ENCODE peak calls at places on chromosomes 4 and X, in six cellular contexts. C, G, K, V, X and Y are unnamed samples.

GRCh38 chr4:182808673-182809416 is 108.3 kb downstream of the DCTD start:
- DNase-seq in C (no peak), G (peak; percentile 73), K (no peak), V (peak; percentile 8), X (no peak), Y (no peak)

GRCh38 chr4:123301942-123302341 is 94.7 kb upstream of the SPRY1 start:
- DNase-seq in C (no peak), G (no peak), K (no peak), V (no peak), X (no peak), Y (no peak)

GRCh38 chr4:181688886-181689285 is 554.3 kb upstream of the TENM3 start:
- DNase-seq in C (no peak), G (no peak), K (no peak), V (no peak), X (no peak), Y (no peak)

GRCh38 chrX:118751950-118752783 is 24.8 kb downstream of the IL13RA1 start:
- DNase-seq in C (no peak), G (no peak), K (no peak), V (no peak), X (no peak), Y (no peak)

GRCh38 chrX:112867570-112867969 is 26.9 kb upstream of the AMOT start:
- DNase-seq in C (no peak), G (no peak), K (no peak), V (no peak), X (no peak), Y (no peak)

GRCh38 chr4:183495182-183495581 is 9.7 kb upstream of the ING2 start:
- DNase-seq in C (no peak), G (no peak), K (no peak), V (no peak), X (no peak), Y (no peak)

GRCh38 chr4:115249808-115250207 is 136.4 kb upstream of the NDST4 start:
- DNase-seq in C (no peak), G (no peak), K (no peak), V (no peak), X (no peak), Y (no peak)

GRCh38 chrX:152635941-152636340 is 1.8 kb upstream of the GABRQ start:
- DNase-seq in C (peak; percentile 9), G (no peak), K (peak; percentile 40), V (peak; percentile 11), X (no peak), Y (no peak)

GRCh38 chr4:79147251-79147650 is 178.6 kb downstream of the NAA11 start:
- DNase-seq in C (no peak), G (no peak), K (no peak), V (no peak), X (no peak), Y (no peak)

GRCh38 chrX:7145454-7145853 is 2.1 kb upstream of the STS start:
- DNase-seq in C (no peak), G (no peak), K (no peak), V (no peak), X (no peak), Y (no peak)

GRCh38 chrX:94743478-94743877 is 1069.5 kb downstream of the FAM133A start:
- DNase-seq in C (no peak), G (no peak), K (no peak), V (no peak), X (no peak), Y (no peak)